ENCODE peak calls at places on chromosomes 7 and 10, in nine cellular contexts. M is thyroid gland, V is nephron progenitor cell, E is neural progenitor cell, C is choroid plexus epithelial cell, W is foreskin fibroblast, S is bronchial epithelial cell, K is mucosa of descending colon, J is cardiac muscle cell. G is an unnamed sample.

GRCh38 chr10:80855348-80855971 is 317.8 kb downstream of the SH2D4B start:
- DNase-seq in K (no peak), V (peak), E (peak), W (no peak), J (no peak), M (no peak), C (peak), S (peak), G (no peak)

GRCh38 chr7:156522801-156523200 is 117.8 kb upstream of the RNF32 start:
- DNase-seq in C (no peak), W (no peak), S (no peak), K (no peak), J (no peak), M (no peak), V (no peak), E (no peak), G (no peak)

GRCh38 chr10:6255548-6256061 is 52.9 kb downstream of the PFKFB3 start:
- DNase-seq in E (no peak), M (no peak), C (no peak), K (no peak), W (no peak), J (no peak), S (no peak), V (no peak), G (no peak)

GRCh38 chr10:36608251-36608650 is 517.1 kb upstream of the ANKRD30A start:
- DNase-seq in V (no peak), J (peak), K (no peak), W (no peak), E (no peak), M (no peak), C (peak), S (no peak), G (no peak)

GRCh38 chr7:54796150-54796549 is 37.1 kb upstream of the SEC61G start:
- DNase-seq in E (no peak), C (no peak), K (no peak), J (peak), S (no peak), W (peak), M (no peak), V (no peak), G (no peak)

GRCh38 chr10:70926215-70927000 is 38.0 kb upstream of the PCBD1 start:
- DNase-seq in J (no peak), V (no peak), W (no peak), S (no peak), E (no peak), M (no peak), C (no peak), K (no peak), G (no peak)

GRCh38 chr7:142098004-142098403 is 13.5 kb upstream of the MGAM2 start:
- DNase-seq in K (no peak), E (no peak), V (no peak), C (no peak), S (no peak), M (no peak), W (no peak), J (no peak), G (no peak)

GRCh38 chr10:119919271-119919670 is 26.7 kb downstream of the SEC23IP start:
- DNase-seq in J (no peak), V (no peak), M (no peak), C (peak), S (no peak), W (peak), K (no peak), E (no peak), G (no peak)

GRCh38 chr7:120582916-120583315 is 275.0 kb downstream of the TSPAN12 start:
- DNase-seq in E (no peak), V (no peak), M (no peak), K (no peak), W (no peak), J (no peak), S (no peak), C (peak), G (no peak)

GRCh38 chr10:23558361-23558799 is 119.5 kb downstream of the OTUD1 start:
- DNase-seq in S (peak), E (no peak), W (no peak), V (no peak), J (no peak), K (no peak), M (no peak), C (no peak), G (no peak)

GRCh38 chr10:63430091-63430998 is 35.4 kb downstream of the JMJD1C start:
- DNase-seq in S (peak), J (peak), W (peak), V (no peak), E (no peak), K (no peak), C (peak), M (no peak), G (no peak)

GRCh38 chr7:12066561-12066960 is 144.5 kb upstream of the TMEM106B start:
- DNase-seq in C (no peak), M (no peak), V (no peak), K (no peak), J (no peak), E (no peak), W (no peak), S (peak), G (no peak)

GRCh38 chr10:79947083-79947415 is 1.9 kb downstream of the SFTPD start:
- DNase-seq in E (no peak), M (peak), K (no peak), W (no peak), C (no peak), J (no peak), V (no peak), S (peak), G (no peak)

GRCh38 chr10:132335189-132336063 is 3.4 kb downstream of the LRRC27 start:
- DNase-seq in W (no peak), K (no peak), C (no peak), M (no peak), S (no peak), V (no peak), E (no peak), J (no peak), G (no peak)

GRCh38 chr10:102435529-102436233 is 3.3 kb upstream of the CUEDC2 start:
- DNase-seq in W (no peak), K (peak), V (peak), M (no peak), C (peak), E (no peak), J (peak), S (no peak), G (no peak)

GRCh38 chr7:129607471-129608120 is 3.9 kb upstream of the NRF1 start:
- DNase-seq in J (peak), K (no peak), S (peak), E (peak), V (peak), W (no peak), C (peak), M (no peak), G (no peak)
- TF ChIP-seq CTCF in J (peak), K (no peak), S (peak), E (peak), V (peak), W (peak), C (peak), M (peak), G (peak)

GRCh38 chr10:12717981-12718707 is 283.4 kb downstream of the CCDC3 start:
- DNase-seq in S (peak), M (no peak), E (peak), K (no peak), V (no peak), C (peak), W (no peak), J (peak), G (no peak)
- TF ChIP-seq CTCF in S (peak), M (no peak), E (peak), K (no peak), V (peak), C (peak), W (no peak), J (peak), G (peak)

DNA sequence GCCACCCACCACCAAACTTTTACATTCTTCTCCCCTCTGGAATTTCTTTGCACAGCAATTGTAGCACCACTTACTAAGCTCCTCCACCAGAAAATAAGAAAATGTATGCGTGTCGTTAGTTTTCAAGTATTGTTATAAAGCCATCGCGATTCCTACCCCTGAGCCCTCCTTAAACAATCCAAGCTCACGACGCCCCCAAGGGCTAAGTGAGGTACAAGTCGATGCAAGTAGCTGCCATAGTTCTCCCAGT is 1.3 kb downstream of the FRAT2 start:
- DNase-seq in K (no peak), S (no peak), V (no peak), C (peak), M (peak), W (no peak), E (peak), J (peak), G (no peak)
- TF ChIP-seq CTCF in K (no peak), S (no peak), V (no peak), C (peak), M (no peak), W (no peak), E (peak), J (no peak), G (no peak)

DNA sequence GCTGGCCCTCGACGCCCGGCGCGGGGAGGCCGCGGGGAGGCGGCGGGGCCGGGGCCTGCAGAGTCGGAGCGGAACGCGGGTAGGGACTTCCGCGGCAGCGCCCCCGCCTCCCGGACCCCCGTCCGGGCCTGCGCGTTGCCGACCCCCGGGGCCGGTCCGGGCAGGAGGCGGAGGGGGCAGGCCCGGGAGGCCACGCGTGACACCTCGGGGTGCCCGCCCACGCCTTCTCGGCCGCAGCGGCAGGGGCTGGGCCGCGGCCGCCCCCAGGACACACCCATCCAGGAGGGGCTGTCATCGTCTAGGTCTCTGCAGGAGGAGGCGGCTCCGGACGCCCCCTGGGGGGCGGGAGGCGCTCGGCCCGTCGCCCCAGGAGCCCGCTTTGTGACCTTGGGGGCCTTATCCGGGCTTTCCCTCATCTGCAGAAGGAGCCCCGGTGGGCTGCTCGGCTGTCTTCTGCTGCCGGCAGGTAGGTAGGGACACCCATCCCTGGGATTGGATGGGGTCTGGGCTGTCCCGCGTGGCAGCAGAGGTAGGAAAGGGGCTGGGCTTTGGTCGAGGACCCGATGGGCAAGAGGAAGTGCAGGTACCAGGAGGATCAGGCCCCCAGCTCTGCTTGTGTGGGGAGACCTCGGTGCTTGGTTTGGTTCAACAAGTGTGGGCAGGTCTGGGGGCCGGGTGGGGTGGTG is 569 bp downstream of the ZNF316 start:
- DNase-seq in M (peak), K (peak), E (peak), J (peak), C (peak), V (peak), W (peak), S (no peak), G (no peak)
- TF ChIP-seq CTCF in M (peak), K (no peak), E (peak), J (peak), C (peak), V (peak), W (no peak), S (peak), G (peak)

DNA sequence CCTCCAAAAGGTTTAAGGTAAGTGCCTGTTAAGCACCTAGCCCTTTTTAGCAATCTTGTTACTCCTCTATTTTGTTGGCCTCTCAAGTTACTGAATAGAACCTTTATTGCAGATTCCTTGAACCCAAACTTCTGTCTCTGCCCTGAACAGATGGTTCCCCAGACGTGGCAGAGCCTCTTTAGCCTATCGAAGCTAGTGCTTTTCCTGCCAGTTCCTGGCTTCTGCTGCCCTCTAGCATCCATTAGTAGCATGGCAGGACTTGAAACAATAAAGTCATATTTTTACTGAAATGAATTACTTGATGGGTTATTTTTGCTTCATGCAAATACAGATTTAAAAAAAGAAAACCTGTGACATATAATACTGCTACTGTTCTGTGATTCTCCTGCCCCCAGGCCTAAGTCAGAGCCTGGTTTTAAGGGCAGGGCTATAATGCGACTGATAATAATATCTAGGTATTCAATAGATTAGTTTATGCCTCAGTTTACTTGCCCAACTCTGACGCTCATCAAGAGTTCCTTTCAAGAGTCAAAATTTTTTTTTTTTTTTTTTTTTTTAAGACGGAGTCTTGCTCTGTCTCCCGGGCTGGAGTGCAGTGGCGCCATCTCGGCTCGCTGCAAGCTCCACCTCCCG is 84.3 kb upstream of the PHF14 start:
- DNase-seq in K (no peak), E (peak), S (peak), W (peak), M (peak), J (peak), V (peak), C (peak), G (no peak)
- TF ChIP-seq CTCF in K (peak), E (peak), S (peak), W (peak), M (peak), J (peak), V (peak), C (peak), G (peak)

DNA sequence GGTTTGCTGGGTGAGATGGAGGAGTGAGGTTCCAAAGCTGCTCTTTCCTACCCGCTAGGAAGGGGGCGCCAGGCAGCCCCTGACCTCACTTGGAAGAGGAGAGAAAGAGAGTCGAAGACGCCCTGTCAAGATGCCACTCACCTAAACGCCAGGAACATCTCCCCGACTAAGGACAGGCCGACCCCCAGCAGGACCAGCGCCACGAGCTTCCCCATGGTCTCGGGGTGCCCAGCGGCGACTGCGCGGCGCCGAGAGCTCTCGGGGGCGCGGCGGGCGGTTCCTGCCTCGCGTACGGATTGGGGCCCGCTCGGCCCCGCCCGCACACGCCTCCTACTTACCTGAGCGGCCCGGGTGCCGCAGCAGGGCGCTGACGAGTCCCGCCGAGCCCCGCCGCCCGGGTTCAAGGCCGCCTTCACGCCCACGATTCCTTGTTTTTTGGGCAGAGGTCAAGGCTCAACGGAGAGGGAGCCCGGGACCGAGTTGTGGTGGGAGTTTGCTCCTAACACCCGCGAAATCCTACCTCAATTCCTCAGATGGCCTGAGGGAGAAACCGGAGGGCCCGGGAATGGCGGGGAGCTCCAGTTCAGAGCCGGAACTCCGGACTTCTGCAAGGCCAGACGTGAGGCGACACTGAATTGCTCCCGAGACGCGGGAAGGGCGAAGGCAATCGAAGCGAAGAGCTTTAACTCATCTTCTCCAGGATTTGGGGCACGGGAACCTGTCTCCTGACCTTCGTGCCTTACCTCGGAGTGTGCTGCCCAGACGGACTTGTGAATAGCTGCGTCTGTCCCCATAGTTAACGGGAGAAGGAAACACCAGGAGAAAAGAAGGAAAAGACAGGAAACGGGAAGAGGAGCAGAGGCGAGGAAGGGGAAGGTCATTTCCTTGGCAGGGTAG is at the start of gene PON3:
- DNase-seq in E (no peak), W (no peak), K (peak), J (peak), V (no peak), M (peak), S (peak), C (no peak), G (no peak)
- TF ChIP-seq CTCF in E (no peak), W (no peak), K (no peak), J (peak), V (no peak), M (peak), S (peak), C (peak), G (no peak)

GRCh38 chr7:1812693-1813393 is 142.8 kb downstream of the ELFN1 start:
- DNase-seq in V (peak), S (no peak), M (no peak), K (no peak), C (no peak), W (no peak), E (peak), J (no peak), G (peak)

GRCh38 chr7:1811850-1812692 is 142.0 kb downstream of the ELFN1 start:
- DNase-seq in V (no peak), E (peak), J (no peak), M (no peak), K (no peak), W (no peak), C (no peak), S (peak), G (peak)

GRCh38 chr7:1815051-1815481 is 145.0 kb downstream of the ELFN1 start:
- DNase-seq in W (no peak), J (no peak), S (no peak), M (no peak), K (no peak), E (no peak), V (no peak), C (no peak), G (no peak)

GRCh38 chr7:1814089-1814811 is 144.2 kb downstream of the ELFN1 start:
- DNase-seq in C (no peak), K (no peak), M (no peak), V (no peak), J (no peak), W (no peak), S (no peak), E (no peak), G (peak)

GRCh38 chr7:1813394-1814088 is 143.5 kb downstream of the ELFN1 start:
- DNase-seq in J (no peak), W (no peak), V (no peak), M (no peak), C (no peak), E (no peak), S (no peak), K (no peak), G (peak)
- TF ChIP-seq CTCF in J (no peak), W (no peak), V (no peak), M (no peak), C (no peak), E (no peak), S (no peak), K (no peak), G (no peak)

GRCh38 chr7:105438254-105438653 is 49.5 kb upstream of the SRPK2 start:
- DNase-seq in S (no peak), M (no peak), V (no peak), C (no peak), E (no peak), W (no peak), K (no peak), J (no peak), G (no peak)

GRCh38 chr7:105444342-105444938 is 55.7 kb upstream of the SRPK2 start:
- DNase-seq in V (no peak), C (no peak), M (no peak), S (no peak), K (no peak), E (no peak), W (no peak), J (no peak), G (no peak)

GRCh38 chr7:105438847-105439173 is 50.1 kb upstream of the SRPK2 start:
- DNase-seq in J (no peak), V (no peak), W (no peak), K (no peak), S (no peak), M (no peak), E (no peak), C (no peak), G (no peak)

GRCh38 chr7:105439174-105439893 is 50.6 kb upstream of the SRPK2 start:
- DNase-seq in M (peak), J (peak), W (peak), S (peak), K (no peak), V (no peak), E (no peak), C (peak), G (no peak)
- TF ChIP-seq CTCF in M (no peak), J (no peak), W (no peak), S (peak), K (no peak), V (no peak), E (no peak), C (no peak), G (peak)

G was measured in osteocyte.